ENCODE peak calls at places on chromosomes 12 and 14, in five cellular contexts. Z, M, E, S and Y are unnamed samples.

GRCh38 chr12:95634622-95635621 is 83.6 kb upstream of the USP44 start:
- DNase-seq in E (peak), S (no peak), M (no peak), Z (peak), Y (no peak)

GRCh38 chr12:93741741-93742085 is 64.5 kb downstream of the CRADD start:
- DNase-seq in S (peak), M (peak), E (no peak), Z (no peak), Y (no peak)

GRCh38 chr14:46300765-46301164 is 350.8 kb downstream of the RPL10L start:
- DNase-seq in M (no peak), Z (no peak), E (no peak), S (no peak), Y (no peak)

GRCh38 chr14:75991753-75992152 is 6.2 kb downstream of the IFT43 start:
- DNase-seq in Z (peak), M (no peak), E (no peak), S (no peak), Y (no peak)

GRCh38 chr12:13095266-13095995 is 8.0 kb downstream of the GSG1 start:
- DNase-seq in Z (no peak), M (no peak), S (no peak), E (no peak), Y (no peak)

GRCh38 chr14:72291908-72292688 is 359.9 kb downstream of the RGS6 start:
- DNase-seq in S (peak), M (peak), Z (peak), E (no peak), Y (peak)

GRCh38 chr12:49334226-49334625 is 2.8 kb downstream of the C1QL4 start:
- DNase-seq in Z (no peak), M (no peak), E (no peak), S (no peak), Y (no peak)

GRCh38 chr12:51391047-51391837 is at the start of gene GALNT6:
- DNase-seq in Z (no peak), M (peak), E (peak), S (peak), Y (peak)

GRCh38 chr14:50531595-50532501 is 521 bp downstream of the MAP4K5 start:
- DNase-seq in Z (peak), M (peak), S (peak), E (peak), Y (peak)

GRCh38 chr12:39505025-39505424 is 62.1 kb upstream of the KIF21A start:
- DNase-seq in Z (no peak), M (no peak), S (no peak), E (no peak), Y (no peak)

GRCh38 chr14:36556811-36557433 is 25.5 kb downstream of the NKX2-8 start:
- DNase-seq in M (no peak), E (peak), S (peak), Z (peak), Y (peak)

GRCh38 chr14:62428429-62429203 is 616.6 kb downstream of the KCNH5 start:
- DNase-seq in S (no peak), M (no peak), E (peak), Z (peak), Y (peak)

GRCh38 chr12:102939670-102940222 is 17.7 kb upstream of the ASCL1 start:
- DNase-seq in M (no peak), S (no peak), Z (no peak), E (no peak), Y (no peak)

GRCh38 chr12:96882862-96883261 is 24.2 kb upstream of the NEDD1 start:
- DNase-seq in Z (peak), M (no peak), S (no peak), E (peak), Y (no peak)

GRCh38 chr14:88079624-88080023 is 74.7 kb downstream of the GPR65 start:
- DNase-seq in S (no peak), M (no peak), Z (no peak), E (no peak), Y (no peak)

GRCh38 chr12:40828593-40828990 is 136.4 kb downstream of the CNTN1 start:
- DNase-seq in Z (no peak), E (no peak), M (no peak), S (no peak), Y (no peak)

GRCh38 chr14:39368261-39368959 is 63.8 kb downstream of the FBXO33 start:
- DNase-seq in S (peak), M (peak), Z (peak), E (peak), Y (peak)

DNA sequence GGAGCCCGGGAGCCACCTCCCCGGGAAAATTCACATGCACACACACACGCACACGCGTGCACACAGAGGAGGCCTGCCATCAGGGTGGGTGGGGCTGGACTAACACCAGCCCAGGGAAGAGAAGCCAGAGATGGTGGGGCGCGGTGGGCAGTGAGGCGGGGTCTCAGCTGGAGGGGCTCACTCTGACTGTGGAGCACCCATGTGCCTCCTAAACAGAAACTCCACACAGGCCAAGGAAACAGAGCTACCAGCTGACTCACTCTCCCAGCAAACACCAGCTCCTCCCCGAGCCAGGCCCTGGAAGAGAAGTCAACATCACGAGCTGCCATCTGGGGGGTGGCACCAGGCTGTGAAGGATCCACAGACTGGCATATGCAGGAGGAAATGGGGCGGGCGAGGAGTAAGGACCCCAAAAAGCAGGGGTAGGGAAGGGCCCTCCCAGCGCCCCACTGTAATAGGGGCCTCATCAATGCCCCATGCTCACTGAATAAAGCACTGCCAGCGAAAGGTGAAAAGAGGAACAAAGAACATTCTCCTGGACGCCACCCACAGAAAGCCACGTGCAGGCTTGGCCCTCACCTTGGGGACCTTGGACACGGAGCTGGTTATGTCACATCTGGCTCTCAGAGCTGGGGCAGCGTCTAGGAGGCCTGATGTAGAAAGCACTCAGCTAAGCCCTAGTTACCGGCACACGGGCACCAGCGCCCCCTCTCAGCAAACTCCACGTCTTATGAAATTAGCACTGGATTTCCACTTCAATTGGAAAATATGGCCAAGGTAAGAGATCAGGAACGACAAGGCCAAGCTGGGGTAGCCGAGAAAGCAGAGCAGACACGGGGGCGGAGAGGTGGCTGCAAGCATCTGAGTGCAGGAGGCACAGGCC is 8.4 kb upstream of the INF2 start:
- DNase-seq in Z (peak), E (peak), S (no peak), M (no peak), Y (peak)
- H3K4me3 ChIP-seq in Z (no peak), E (peak), S (no peak), M (no peak), Y (no peak)

GRCh38 chr14:52551696-52552062 is 626 bp downstream of the TXNDC16 start:
- DNase-seq in S (no peak), E (peak), M (peak), Z (peak), Y (no peak)

GRCh38 chr14:52553671-52554575 is 1.3 kb downstream of the GPR137C start:
- DNase-seq in E (peak), M (peak), S (peak), Z (peak), Y (peak)

GRCh38 chr14:52551205-52551604 is 1.1 kb downstream of the TXNDC16 start:
- DNase-seq in E (no peak), M (no peak), S (no peak), Z (no peak), Y (no peak)

GRCh38 chr14:52552063-52552988 is at the start of the genes GPR137C and TXNDC16:
- DNase-seq in Z (peak), S (peak), M (peak), E (peak), Y (peak)

DNA sequence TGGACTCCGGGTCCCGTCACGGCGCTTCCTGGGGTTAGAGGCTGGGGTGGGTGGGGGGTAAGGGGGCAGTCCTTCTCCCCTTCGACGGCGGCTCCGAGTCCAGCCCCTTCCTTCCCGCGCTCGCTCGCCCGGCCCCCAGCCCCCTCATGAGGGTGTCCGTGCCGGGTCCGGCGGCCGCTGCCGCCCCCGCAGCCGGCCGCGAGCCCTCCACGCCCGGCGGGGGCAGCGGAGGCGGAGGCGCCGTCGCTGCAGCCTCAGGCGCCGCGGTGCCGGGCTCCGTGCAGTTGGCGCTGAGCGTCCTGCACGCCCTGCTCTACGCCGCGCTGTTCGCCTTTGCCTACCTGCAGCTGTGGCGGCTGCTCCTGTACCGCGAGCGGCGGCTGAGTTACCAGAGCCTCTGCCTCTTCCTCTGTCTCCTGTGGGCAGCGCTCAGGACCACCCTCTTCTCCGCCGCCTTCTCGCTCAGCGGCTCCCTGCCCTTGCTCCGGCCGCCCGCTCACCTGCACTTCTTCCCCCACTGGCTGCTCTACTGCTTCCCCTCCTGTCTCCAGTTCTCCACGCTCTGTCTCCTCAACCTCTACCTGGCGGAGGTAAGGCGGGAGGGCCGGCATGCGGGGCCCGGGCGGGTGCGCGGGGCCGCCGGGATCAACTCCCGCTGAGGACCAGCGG is 500 bp downstream of the GPR137C start:
- DNase-seq in M (no peak), Z (no peak), S (peak), E (peak), Y (peak)
- H3K23ac ChIP-seq in M (peak), Z (no peak), S (no peak), E (peak), Y (no peak)

GRCh38 chr12:122129131-122129530 is 44.9 kb downstream of the IL31 start:
- DNase-seq in S (no peak), E (no peak), M (no peak), Z (no peak), Y (no peak)
- H4K91ac ChIP-seq in S (no peak), E (no peak), M (no peak), Z (no peak), Y (no peak)

GRCh38 chr12:27635349-27635972 is 60.8 kb upstream of the REP15 start:
- DNase-seq in M (no peak), S (no peak), E (peak), Z (peak), Y (no peak)

GRCh38 chr12:27639265-27639664 is 57.0 kb upstream of the REP15 start:
- DNase-seq in M (no peak), S (no peak), E (no peak), Z (no peak), Y (no peak)

GRCh38 chr12:27631813-27632491 is 64.3 kb upstream of the REP15 start:
- DNase-seq in Z (no peak), M (no peak), S (no peak), E (no peak), Y (peak)

DNA sequence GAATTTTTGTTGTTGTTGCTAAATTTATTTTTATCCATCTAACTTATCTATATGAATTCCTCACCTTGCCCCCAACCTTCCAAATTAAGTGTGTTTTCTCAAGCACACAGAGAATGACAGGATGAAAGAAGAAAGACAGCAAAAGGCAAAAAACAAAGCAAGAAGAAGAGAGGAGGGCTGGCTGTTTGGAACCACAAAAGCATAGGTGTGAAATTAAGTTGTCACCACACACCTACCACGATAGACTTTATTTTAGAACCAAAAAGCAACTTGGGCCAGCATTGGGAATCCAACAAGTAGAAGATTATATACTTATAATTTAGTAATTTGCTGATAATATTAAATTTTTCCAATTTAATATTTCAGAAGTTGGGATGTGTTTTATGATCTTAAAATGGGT is 58.7 kb upstream of the REP15 start:
- DNase-seq in Z (no peak), S (no peak), M (no peak), E (no peak), Y (no peak)
- H3K4me3 ChIP-seq in Z (no peak), S (no peak), M (no peak), E (no peak), Y (no peak)

GRCh38 chr14:21098134-21098891 is at the start of gene ZNF219:
- DNase-seq in M (peak), S (peak), E (peak), Z (peak), Y (no peak)
- H3K23ac ChIP-seq in M (no peak), S (no peak), E (no peak), Z (peak), Y (no peak)

DNA sequence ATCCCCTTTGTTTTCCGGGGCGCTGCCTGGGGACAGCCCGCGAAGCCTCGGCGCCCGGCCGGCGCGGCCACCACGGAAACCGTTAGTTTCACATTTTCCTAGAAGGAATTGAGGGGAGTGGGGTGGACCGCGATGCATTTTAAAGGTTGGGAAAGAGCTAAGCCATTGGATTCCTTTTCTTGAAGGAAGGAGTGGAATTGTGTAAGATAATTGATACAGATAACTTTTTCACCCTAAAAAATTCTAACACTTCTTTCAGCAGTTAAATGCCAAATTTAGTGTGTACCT is 137.1 kb downstream of the MON2 start:
- DNase-seq in M (no peak), Z (no peak), S (no peak), E (no peak), Y (no peak)
- H4K91ac ChIP-seq in M (peak), Z (peak), S (peak), E (peak), Y (peak)

DNA sequence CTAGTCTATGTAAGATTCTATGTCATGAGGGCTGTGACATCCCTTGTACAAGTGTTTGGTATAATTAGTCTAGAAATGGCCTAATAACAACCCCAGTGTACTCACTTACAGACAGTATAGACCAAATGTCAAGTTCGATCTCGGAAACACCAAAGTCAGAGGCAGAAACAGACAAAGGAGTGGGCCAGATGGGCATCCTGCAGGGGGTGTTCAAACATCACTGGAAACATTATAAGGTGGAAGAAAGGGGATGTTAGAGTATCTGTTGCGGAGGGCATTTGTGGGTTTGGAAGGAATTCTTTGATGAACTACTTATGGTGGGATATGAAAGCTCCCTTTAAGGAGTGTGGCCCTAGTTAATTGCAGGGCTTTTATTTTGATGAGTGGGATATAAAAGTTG is 134.6 kb downstream of the ESR2 start:
- DNase-seq in S (no peak), M (no peak), E (no peak), Z (no peak), Y (no peak)
- H3K4me3 ChIP-seq in S (no peak), M (no peak), E (no peak), Z (no peak), Y (no peak)

DNA sequence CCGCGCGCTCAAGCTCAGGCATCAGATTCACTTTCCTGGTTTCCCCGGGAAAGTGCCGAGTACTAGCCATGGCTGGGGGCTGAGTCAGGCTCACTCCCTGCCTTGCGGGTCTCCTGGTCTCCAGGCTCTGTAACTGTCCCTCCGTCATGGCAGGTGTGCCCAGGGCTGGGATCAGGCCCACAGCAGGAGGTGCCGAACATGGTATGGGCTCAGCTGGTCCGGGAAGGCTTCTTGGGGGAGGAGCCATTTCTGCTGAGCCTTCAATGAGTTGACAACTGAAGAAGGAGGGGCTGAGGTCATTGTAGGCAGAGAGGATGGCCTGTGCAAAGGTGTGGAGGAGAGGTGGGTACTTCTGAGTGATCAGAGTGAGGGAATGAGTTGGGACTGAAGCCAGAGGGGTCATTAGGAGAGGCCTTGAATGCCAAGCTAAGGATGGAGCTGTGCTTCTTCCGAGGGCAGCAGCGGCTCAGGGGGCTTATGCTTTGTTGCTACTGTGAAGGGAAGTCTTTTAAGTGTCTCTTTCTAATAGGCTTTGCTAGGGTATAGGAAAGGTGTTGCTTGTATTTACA is 769 bp downstream of the EXOC3L4 start:
- DNase-seq in M (no peak), S (no peak), E (no peak), Z (no peak), Y (peak)
- H3K23ac ChIP-seq in M (peak), S (no peak), E (no peak), Z (no peak), Y (no peak)